ENCODE peak calls at places on chromosomes 5 and 9, in nine cellular contexts. U is GM13976, I is A549, V is DND-41, Z is HFF-Myc, O is prostate gland, P is endodermal cell, R is spleen, T is lung. N is an unnamed sample.

GRCh38 chr5:31626156-31626555 is 12.8 kb upstream of the PDZD2 start:
- DNase-seq in U (no peak), I (no peak), V (no peak), Z (no peak), O (peak), P (no peak), R (no peak), T (no peak), N (no peak)

GRCh38 chr9:35569206-35569605 is 35.9 kb upstream of the TESK1 start:
- DNase-seq in U (peak), I (no peak), V (no peak), Z (no peak), O (no peak), P (no peak), R (no peak), T (no peak), N (no peak)

GRCh38 chr5:12272389-12272788 is 368.1 kb upstream of the CTNND2 start:
- DNase-seq in U (no peak), I (no peak), V (no peak), Z (no peak), O (no peak), P (peak), R (no peak), T (no peak), N (no peak)

GRCh38 chr9:9299134-9299533 is 1313.7 kb downstream of the PTPRD start:
- DNase-seq in U (no peak), I (no peak), V (no peak), Z (no peak), O (no peak), P (no peak), R (no peak), T (no peak), N (no peak)

GRCh38 chr9:109880276-109881169 is 100.5 kb downstream of the PALM2AKAP2 start:
- DNase-seq in U (peak), I (peak), V (no peak), Z (no peak), O (no peak), P (peak), R (no peak), T (no peak), N (no peak)

GRCh38 chr9:136004712-136005111 is 43.5 kb upstream of the UBAC1 start:
- DNase-seq in U (no peak), I (no peak), V (no peak), Z (no peak), O (no peak), P (peak), R (no peak), T (no peak), N (no peak)

GRCh38 chr5:181223729-181224389 is 778 bp downstream of the TRIM41 start:
- DNase-seq in U (peak), I (no peak), V (no peak), Z (no peak), O (no peak), P (peak), R (no peak), T (no peak), N (no peak)

GRCh38 chr5:141822134-141822533 is 56.1 kb downstream of the PCDH1 start:
- DNase-seq in U (no peak), I (no peak), V (no peak), Z (no peak), O (peak), P (no peak), R (peak), T (no peak), N (peak)

DNA sequence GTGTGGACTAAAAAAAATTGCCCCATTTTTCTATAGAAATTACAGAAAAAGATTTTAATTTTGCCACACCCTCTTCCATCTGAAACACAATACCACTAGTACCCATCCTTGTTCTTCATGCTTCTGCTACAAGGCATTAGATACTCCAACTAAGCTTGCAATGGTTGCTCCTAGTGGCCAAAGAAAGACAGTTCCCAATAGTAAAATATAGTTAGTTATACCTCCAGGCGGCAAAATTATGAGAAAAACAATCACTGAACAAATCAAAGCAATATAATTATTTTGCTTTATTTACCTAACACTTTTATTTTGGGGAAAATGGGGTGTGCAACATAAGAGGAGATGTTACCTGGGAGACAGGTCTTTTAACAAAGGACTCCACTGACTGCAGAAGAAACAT is 101.2 kb downstream of the RAPGEF6 start:
- DNase-seq in U (no peak), I (no peak), V (no peak), Z (no peak), O (no peak), P (no peak), R (no peak), T (no peak), N (no peak)
- TF ChIP-seq CTCF in U (no peak), I (no peak), V (no peak), Z (no peak), O (no peak), P (peak), R (no peak), T (no peak), N (no peak)

GRCh38 chr5:164420161-164420560 is 914.7 kb downstream of the MAT2B start:
- DNase-seq in U (no peak), I (no peak), V (no peak), Z (no peak), O (no peak), P (no peak), R (no peak), T (no peak), N (no peak)

DNA sequence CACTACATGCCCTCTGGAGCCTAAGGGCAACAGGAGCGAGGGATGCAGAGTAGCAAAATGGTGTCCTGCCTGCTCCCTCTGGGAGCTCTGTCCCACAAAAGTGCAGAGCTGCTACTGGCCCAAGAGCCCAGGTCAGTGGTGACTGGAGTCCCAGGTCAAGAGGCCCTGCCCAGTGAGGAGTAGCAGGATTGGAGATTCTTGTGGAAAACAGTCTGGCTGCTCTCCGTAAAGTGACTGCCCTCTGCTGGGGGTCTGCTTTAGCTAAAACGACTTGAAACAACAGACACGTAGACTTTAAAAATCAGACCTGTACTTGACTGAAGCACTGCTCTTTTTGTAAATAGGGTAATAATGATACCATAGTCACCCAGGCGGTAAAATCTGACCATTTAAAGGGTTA is 917.0 kb downstream of the MAT2B start:
- DNase-seq in U (no peak), I (no peak), V (no peak), Z (no peak), O (no peak), P (peak), R (no peak), T (no peak), N (no peak)
- TF ChIP-seq CTCF in U (no peak), I (no peak), V (peak), Z (no peak), O (no peak), P (peak), R (no peak), T (no peak), N (no peak)

GRCh38 chr5:113294341-113295110 is 140.3 kb downstream of the TSSK1B start:
- DNase-seq in U (peak), I (peak), V (no peak), Z (peak), O (peak), P (peak), R (peak), T (peak), N (peak)
- TF ChIP-seq CTCF in U (no peak), I (peak), V (no peak), Z (peak), O (peak), P (no peak), R (no peak), T (no peak), N (peak)

GRCh38 chr9:124410321-124410913 is 4.8 kb downstream of the PSMB7 start:
- DNase-seq in U (no peak), I (no peak), V (no peak), Z (no peak), O (no peak), P (no peak), R (no peak), T (no peak), N (no peak)
- TF ChIP-seq CTCF in U (no peak), I (peak), V (peak), Z (peak), O (no peak), P (peak), R (no peak), T (no peak), N (peak)

DNA sequence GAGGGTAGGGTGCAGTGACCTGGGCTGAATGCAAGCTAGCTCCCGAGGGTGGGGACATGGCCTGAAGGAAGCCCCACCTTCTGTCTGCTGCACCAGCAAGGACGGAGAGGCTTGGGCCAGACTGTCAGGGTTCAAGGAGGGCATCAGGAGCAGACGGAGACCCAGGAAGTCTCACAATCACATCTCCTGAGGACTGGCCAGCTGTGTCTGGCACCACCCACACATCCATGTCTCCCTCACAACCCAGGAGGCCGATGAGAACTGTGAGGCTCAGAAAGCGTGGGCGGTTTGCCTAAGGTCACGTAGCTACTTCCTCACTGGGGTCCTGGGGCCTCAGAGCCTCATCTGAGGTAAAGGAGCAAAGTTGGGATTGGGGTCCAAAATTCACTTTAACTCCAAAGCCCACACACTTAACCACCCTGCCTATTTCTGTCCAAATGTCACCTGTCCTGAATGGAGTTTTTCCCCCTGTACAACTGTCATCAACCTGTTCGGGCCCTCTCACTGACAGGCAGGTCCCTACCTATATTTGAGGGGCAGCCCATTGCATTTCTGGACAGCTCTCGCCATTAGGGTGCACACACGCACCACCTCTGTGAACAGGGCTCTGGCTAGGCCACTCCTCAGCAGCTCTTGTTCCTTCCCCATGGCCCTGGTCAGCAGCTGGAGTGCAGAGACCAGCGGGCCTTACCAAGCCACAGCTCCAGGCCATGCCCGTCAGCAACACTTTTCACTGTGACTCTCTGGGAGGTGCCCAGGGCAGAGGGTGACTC is 3.4 kb downstream of the IL13 start:
- DNase-seq in U (peak), I (no peak), V (no peak), Z (no peak), O (no peak), P (no peak), R (no peak), T (no peak), N (no peak)
- TF ChIP-seq CTCF in U (peak), I (no peak), V (peak), Z (no peak), O (no peak), P (no peak), R (no peak), T (no peak), N (no peak)